ENCODE peak calls at places on chromosomes 13 and 19, in four cellular contexts. L, Y, U and B are unnamed samples. For H3K4me1, the result is how much of the 10 kb centered on the place peaks cover.

GRCh38 chr19:57664269-57665127 is 4.2 kb upstream of the ZSCAN4 start:
- DNase-seq in L (peak), Y (peak), U (peak), B (peak)

GRCh38 chr19:1746401-1747284 is 6.7 kb upstream of the ONECUT3 start:
- DNase-seq in L (no peak), Y (peak), U (no peak), B (no peak)

GRCh38 chr13:52827839-52828238 is 20.6 kb downstream of the PCDH8 start:
- DNase-seq in L (no peak), Y (no peak), U (no peak), B (no peak)

GRCh38 chr19:44722131-44723121 is 23.5 kb downstream of the CEACAM16 start:
- DNase-seq in L (no peak), Y (no peak), U (no peak), B (no peak)

GRCh38 chr19:30817965-30818364 is 445.8 kb downstream of the ZNF536 start:
- DNase-seq in L (no peak), Y (no peak), U (no peak), B (no peak)

GRCh38 chr19:17721821-17722220 is 2.5 kb downstream of the MAP1S start:
- DNase-seq in L (no peak), Y (no peak), U (no peak), B (no peak)

GRCh38 chr19:38670921-38671398 is 23.5 kb downstream of the ACTN4 start:
- DNase-seq in L (no peak), Y (no peak), U (no peak), B (no peak)

GRCh38 chr19:49340069-49340864 is 5.1 kb downstream of the CD37 start:
- DNase-seq in L (peak), Y (peak), U (peak), B (peak)

GRCh38 chr19:56837492-56837891 is 3.0 kb downstream of the PEG3 start:
- DNase-seq in L (no peak), Y (peak), U (peak), B (peak)

GRCh38 chr13:29948246-29948645 is 97.8 kb upstream of the UBL3 start:
- DNase-seq in L (no peak), Y (no peak), U (no peak), B (no peak)

GRCh38 chr19:1563251-1563650 is 4.9 kb downstream of the MEX3D start:
- DNase-seq in L (no peak), Y (no peak), U (no peak), B (no peak)

GRCh38 chr13:79417741-79418140 is 11.7 kb upstream of the RBM26 start:
- DNase-seq in L (no peak), Y (no peak), U (no peak), B (no peak)

GRCh38 chr19:35648017-35648961 is at the start of gene COX6B1:
- DNase-seq in L (peak), Y (peak), U (peak), B (peak)

GRCh38 chr19:3459322-3459881 is 20.9 kb downstream of the SMIM24 start:
- DNase-seq in L (peak), Y (peak), U (peak), B (peak)

GRCh38 chr13:48199404-48199991 is 33.5 kb upstream of the ITM2B start:
- DNase-seq in L (no peak), Y (no peak), U (no peak), B (no peak)

GRCh38 chr13:20997301-20998061 is 63.9 kb downstream of the LATS2 start:
- DNase-seq in L (peak), Y (no peak), U (no peak), B (no peak)

GRCh38 chr13:33723772-33724435 is 94.0 kb upstream of the RFC3 start:
- DNase-seq in L (peak), Y (no peak), U (peak), B (peak)

GRCh38 chr13:31797154-31797775 is 57.9 kb downstream of the RXFP2 start:
- DNase-seq in L (no peak), Y (no peak), U (no peak), B (no peak)

GRCh38 chr19:57348136-57348535 is 2.9 kb upstream of the ZNF304 start:
- DNase-seq in L (no peak), Y (no peak), U (no peak), B (no peak)

GRCh38 chr13:28743499-28744083 is 24.8 kb upstream of the SLC46A3 start:
- DNase-seq in L (no peak), Y (no peak), U (no peak), B (no peak)

GRCh38 chr13:27172495-27172842 is 858 bp upstream of the USP12 start:
- DNase-seq in L (no peak), Y (no peak), U (no peak), B (no peak)

GRCh38 chr19:38514812-38515633 is 81.5 kb downstream of the RYR1 start:
- DNase-seq in L (peak), Y (peak), U (peak), B (peak)

GRCh38 chr13:30861836-30862467 is 44.1 kb upstream of the MEDAG start:
- DNase-seq in L (no peak), Y (no peak), U (no peak), B (no peak)

GRCh38 chr19:55216461-55217198 is 7.3 kb upstream of the PTPRH start:
- DNase-seq in L (peak), Y (peak), U (peak), B (peak)

GRCh38 chr19:42634409-42635232 is 39.9 kb upstream of the CEACAM8 start:
- DNase-seq in L (no peak), Y (no peak), U (no peak), B (no peak)

GRCh38 chr19:36409841-36410240 is 8.6 kb downstream of the ZFP82 start:
- DNase-seq in L (no peak), Y (no peak), U (no peak), B (no peak)

GRCh38 chr13:74206061-74206561 is 71.9 kb upstream of the KLF12 start:
- DNase-seq in L (no peak), Y (no peak), U (no peak), B (no peak)

GRCh38 chr19:31656507-31656906 is 307.3 kb upstream of the TSHZ3 start:
- DNase-seq in L (no peak), Y (no peak), U (no peak), B (no peak)

GRCh38 chr13:33633701-33634525 is 184.0 kb upstream of the RFC3 start:
- DNase-seq in L (no peak), Y (no peak), U (no peak), B (no peak)

GRCh38 chr19:14149509-14149994 is 13.2 kb upstream of the ASF1B start:
- DNase-seq in L (no peak), Y (peak), U (peak), B (peak)

GRCh38 chr13:42892760-42893159 is 99.3 kb downstream of the EPSTI1 start:
- DNase-seq in L (no peak), Y (no peak), U (no peak), B (no peak)

GRCh38 chr13:108322206-108322824 is 52.8 kb downstream of the TNFSF13B start:
- DNase-seq in L (no peak), Y (no peak), U (no peak), B (no peak)

GRCh38 chr13:107025991-107026390 is 458.1 kb upstream of the ARGLU1 start:
- DNase-seq in L (no peak), Y (peak), U (no peak), B (no peak)

GRCh38 chr13:27967203-27967735 is 1.8 kb downstream of the CDX2 start:
- DNase-seq in L (no peak), Y (no peak), U (peak), B (peak)

GRCh38 chr13:20230913-20231838 is 943 bp downstream of the GJB6 start:
- DNase-seq in L (peak), Y (no peak), U (no peak), B (no peak)

GRCh38 chr13:65112123-65113075 is 2117.7 kb downstream of the PCDH9 start:
- DNase-seq in L (no peak), Y (no peak), U (no peak), B (no peak)

GRCh38 chr19:55283548-55284393 is at the start of gene BRSK1:
- DNase-seq in L (peak), Y (peak), U (no peak), B (no peak)

GRCh38 chr13:84649853-84650252 is 767.6 kb upstream of the SLITRK1 start:
- DNase-seq in L (no peak), Y (no peak), U (no peak), B (no peak)

DNA sequence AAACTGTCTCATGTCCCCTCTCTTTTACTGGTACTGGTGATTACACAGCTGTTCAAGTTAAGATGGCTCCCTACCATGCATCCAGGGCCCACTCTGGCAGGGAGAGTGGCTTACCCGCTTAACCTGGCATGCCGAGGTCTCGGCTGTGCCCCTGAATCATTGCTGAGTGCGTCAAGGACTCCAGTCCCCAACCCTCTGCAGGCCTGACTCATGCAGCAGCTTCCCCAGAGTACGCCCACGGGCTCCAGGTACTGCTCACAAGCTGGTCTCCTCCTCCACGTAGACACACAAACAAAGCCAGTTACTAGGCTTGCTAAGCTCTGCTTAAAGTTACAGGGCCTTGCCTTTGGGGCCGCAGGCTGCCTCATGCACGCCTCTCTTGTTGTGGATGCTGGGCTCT is 447.4 kb downstream of the COG6 start:
- DNase-seq in L (no peak), Y (no peak), U (no peak), B (peak)
- H3K4me1 ChIP-seq in L (under half), Y (under half), U (under half), B (under half)

GRCh38 chr19:15285896-15286591 is 46.3 kb downstream of the BRD4 start:
- DNase-seq in L (no peak), Y (peak), U (no peak), B (no peak)

GRCh38 chr19:15284091-15284490 is 48.2 kb downstream of the BRD4 start:
- DNase-seq in L (no peak), Y (no peak), U (no peak), B (no peak)

GRCh38 chr19:15286688-15287355 is 45.5 kb downstream of the BRD4 start:
- DNase-seq in L (no peak), Y (no peak), U (no peak), B (no peak)

GRCh38 chr19:15283141-15283885 is 49.0 kb downstream of the BRD4 start:
- DNase-seq in L (no peak), Y (peak), U (no peak), B (no peak)

DNA sequence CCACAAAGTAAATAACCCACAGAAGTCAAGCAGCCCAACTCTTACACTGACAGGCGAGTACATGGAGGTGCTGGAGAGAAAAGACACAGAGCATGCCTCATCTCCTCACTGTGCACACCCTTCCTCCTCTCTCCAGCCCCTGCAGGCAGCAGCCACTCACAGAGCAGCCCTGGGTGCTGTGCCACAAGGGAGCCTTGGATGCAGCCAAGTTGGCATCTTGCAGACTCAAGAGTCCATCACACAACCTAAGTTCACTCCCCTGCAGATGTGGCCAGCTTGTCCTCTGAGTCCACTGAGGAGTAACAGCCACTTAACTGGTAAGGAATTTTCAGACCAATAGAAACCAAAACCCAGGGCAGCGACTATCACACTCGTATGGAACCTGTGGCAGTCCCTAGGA is 47.4 kb downstream of the BRD4 start:
- DNase-seq in L (no peak), Y (no peak), U (no peak), B (no peak)
- H3K4me1 ChIP-seq in L (under half), Y (under half), U (under half), B (half or more)

DNA sequence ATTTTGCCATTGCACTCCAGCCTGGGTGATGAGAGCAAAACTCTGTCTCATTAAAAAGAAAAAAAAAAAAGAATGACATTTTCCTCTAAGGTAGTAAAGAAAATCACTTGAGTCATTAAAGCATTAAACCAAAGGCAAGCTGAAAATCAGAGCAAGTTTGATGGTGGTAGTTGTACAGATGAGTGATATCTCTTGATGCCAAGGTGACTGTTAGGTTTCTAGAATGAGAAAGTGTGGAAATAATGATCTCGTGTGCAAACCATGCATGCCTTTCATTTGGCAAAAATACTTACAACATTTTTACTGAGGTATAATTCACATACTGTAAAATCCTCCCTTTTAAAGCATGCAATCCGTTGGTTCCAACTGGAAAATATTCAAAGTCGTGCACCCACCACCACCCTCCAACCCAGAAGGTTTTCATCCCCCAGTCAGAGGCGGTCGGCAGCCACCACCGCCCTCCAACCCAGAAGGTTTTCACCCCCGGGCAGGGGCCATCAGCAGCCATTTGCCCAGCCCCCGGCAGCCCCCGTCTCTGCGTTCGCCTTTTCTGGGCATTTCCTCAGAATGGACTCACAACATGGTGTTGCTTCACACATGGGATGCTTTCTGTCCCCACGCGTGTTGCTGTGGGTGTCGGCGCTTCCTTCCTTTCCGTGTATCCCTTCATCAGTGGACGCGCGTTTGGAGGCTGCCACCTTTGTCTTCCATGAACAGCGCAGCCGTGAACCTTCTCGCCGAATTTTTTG is 90.2 kb downstream of the ATP11A start:
- DNase-seq in L (no peak), Y (peak), U (no peak), B (no peak)
- H3K4me1 ChIP-seq in L (under half), Y (under half), U (under half), B (under half)

GRCh38 chr13:24180743-24181384 is 20.3 kb downstream of the SPATA13 start:
- DNase-seq in L (no peak), Y (no peak), U (no peak), B (no peak)
- H3K4me1 ChIP-seq in L (under half), Y (under half), U (under half), B (under half)

DNA sequence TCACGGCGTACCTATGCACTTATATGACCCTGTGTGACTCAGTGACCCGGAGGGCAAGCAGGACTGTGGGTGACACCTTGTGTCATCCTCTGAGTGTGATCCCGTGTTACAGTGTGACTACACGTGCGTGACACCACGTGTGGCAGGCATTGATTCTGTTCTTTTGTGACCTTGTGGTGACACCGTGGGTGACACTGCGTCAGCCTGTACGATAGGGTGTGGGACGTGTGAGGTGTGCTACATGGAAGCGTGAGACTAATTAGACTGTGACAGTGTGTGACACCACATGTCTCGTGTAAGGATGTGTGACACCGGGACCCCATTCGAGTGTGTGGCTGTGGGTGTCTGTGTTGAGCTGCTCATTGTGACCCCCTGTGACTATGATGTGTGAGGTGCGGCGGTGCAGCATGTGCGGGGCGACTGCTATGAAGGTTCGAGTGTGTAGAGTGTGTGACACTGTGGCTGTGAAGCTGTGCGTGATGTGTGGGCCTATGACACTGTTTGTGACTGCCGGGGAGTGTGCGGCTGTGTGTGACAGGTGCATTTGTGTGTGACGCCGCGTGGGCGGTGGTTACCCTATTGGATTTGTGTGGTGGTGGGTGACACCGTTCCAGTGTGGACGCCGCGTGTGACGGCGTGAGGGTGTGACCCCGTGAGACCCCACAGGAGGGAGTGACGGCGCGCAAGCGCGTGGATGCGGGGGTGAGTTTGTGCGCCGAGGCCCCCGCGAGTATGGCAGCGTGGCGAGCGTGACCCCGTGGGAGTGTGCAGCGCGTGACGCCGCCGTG is at the start of gene SPTBN4:
- DNase-seq in L (peak), Y (peak), U (peak), B (peak)
- H3K4me1 ChIP-seq in L (under half), Y (under half), U (under half), B (under half)

DNA sequence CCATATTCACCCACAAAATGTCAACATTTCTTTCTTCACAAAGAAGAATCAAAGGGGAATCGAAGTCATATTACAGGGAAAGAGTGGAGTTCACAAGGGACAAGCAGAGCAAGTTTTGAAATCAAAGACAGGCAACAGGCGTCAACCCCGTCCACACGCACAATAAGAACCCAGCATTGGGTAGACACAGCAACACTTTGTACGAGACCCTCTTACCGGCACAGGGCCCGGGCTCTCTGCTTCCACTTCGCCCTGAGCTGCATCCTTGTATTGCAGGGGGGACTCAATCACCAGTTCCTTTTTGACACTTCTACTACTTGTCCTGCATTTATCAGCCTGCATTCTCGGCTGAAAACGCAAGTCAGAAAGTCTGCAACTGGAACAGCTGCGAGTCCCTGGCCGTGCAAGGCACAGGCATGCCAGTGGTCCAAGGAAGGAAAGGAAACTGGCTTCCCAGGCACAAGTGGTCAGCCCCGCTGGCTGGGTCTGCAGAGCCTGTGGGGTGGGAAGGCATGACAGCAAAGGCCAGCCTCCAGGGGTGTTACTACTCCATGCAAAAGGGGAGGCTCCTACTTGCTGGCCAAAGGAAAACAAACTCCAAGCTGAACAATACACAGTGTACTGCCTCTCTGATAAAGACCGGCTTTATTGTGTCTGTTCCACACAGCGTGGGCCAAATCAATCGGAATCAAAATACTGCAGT is at the start of gene DOCK9:
- DNase-seq in L (peak), Y (no peak), U (peak), B (peak)
- H3K4me1 ChIP-seq in L (under half), Y (under half), U (under half), B (under half)

GRCh38 chr13:59746291-59746962 is 417.3 kb downstream of the DIAPH3 start:
- DNase-seq in L (no peak), Y (no peak), U (no peak), B (no peak)
- H3K4me1 ChIP-seq in L (under half), Y (under half), U (under half), B (under half)